ENCODE peak calls at places on chromosomes 7 and 10, in ten cellular contexts. Y is upper lobe of right lung, M is H9, F is WTC11, D is foreskin fibroblast, B is GM12865, Q is A549, A is brain microvascular endothelial cell, K is OCI-LY7, Z is PC-9. H is an unnamed sample.

GRCh38 chr10:78950656-78951587 is 117.8 kb upstream of the ZMIZ1 start:
- DNase-seq in Q (no peak), Y (no peak), K (no peak), B (no peak), M (no peak), A (no peak), F (no peak), D (no peak), Z (no peak), H (no peak)

GRCh38 chr10:119668461-119668860 is 17.3 kb downstream of the BAG3 start:
- DNase-seq in K (no peak), Q (no peak), D (no peak), Z (no peak), M (no peak), Y (no peak), A (no peak), F (no peak), B (no peak), H (no peak)

GRCh38 chr10:97498076-97498840 is at the start of gene MMS19:
- DNase-seq in K (peak; percentile 97), D (peak; percentile 98), Z (peak; percentile 88), Q (peak; percentile 97), F (peak; percentile 100), A (peak; percentile 98), B (peak; percentile 97), Y (peak; percentile 100), M (peak; percentile 98), H (peak; percentile 100)

GRCh38 chr7:116574025-116574822 is 49.4 kb downstream of the CAV1 start:
- DNase-seq in A (no peak), K (peak; percentile 8), F (no peak), D (no peak), M (no peak), Z (no peak), B (peak; percentile 51), Q (no peak), Y (no peak), H (no peak)

GRCh38 chr10:80509108-80509402 is 28.6 kb upstream of the SH2D4B start:
- DNase-seq in B (no peak), Y (no peak), K (no peak), D (no peak), F (no peak), Q (no peak), A (no peak), Z (no peak), M (no peak), H (no peak)

GRCh38 chr7:111954474-111955311 is 251.5 kb downstream of the DOCK4 start:
- DNase-seq in Y (no peak), Z (no peak), F (no peak), D (no peak), Q (no peak), B (no peak), A (no peak), M (no peak), K (no peak), H (no peak)

GRCh38 chr7:148912758-148913541 is 28.9 kb upstream of the EZH2 start:
- DNase-seq in M (no peak), Y (no peak), F (no peak), Q (no peak), D (no peak), A (no peak), K (peak; percentile 19), B (peak; percentile 75), Z (peak; percentile 65), H (no peak)

GRCh38 chr7:149772821-149773425 is 465 bp downstream of the ZNF467 start:
- DNase-seq in Q (no peak), Z (no peak), M (no peak), F (peak; percentile 48), Y (peak; percentile 79), A (no peak), K (peak; percentile 22), B (no peak), D (no peak), H (peak; percentile 65)

GRCh38 chr7:155058861-155059355 is 11.2 kb upstream of the HTR5A start:
- DNase-seq in K (no peak), D (no peak), M (no peak), A (no peak), Z (no peak), B (no peak), Q (no peak), Y (no peak), F (no peak), H (no peak)

GRCh38 chr7:155051355-155051754 is 18.8 kb upstream of the HTR5A start:
- DNase-seq in K (no peak), Z (no peak), B (no peak), F (no peak), A (no peak), M (no peak), Q (no peak), Y (no peak), D (no peak), H (no peak)

DNA sequence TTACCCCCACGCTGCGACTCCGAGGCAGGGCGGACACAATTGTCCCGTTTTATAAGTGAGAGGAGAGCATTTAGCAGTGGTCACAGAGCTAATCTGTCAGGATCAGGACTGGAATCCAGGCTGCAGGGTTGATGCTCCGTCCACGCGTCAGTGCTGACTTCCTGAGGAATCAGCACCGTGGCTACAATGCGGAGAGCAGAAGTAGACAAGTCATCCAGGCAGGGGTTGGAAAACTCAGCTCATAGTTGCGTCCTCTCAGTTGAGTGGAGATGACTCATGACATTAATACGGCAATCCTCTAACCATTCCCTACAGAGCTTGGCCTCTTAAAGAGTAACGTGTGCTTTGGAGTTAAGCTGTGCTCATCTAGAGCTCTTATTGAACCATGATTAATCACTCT is 17.1 kb upstream of the HTR5A start:
- DNase-seq in F (no peak), Q (no peak), Y (no peak), K (no peak), B (no peak), A (no peak), M (no peak), Z (no peak), D (no peak), H (no peak)
- TF ChIP-seq CTCF in F (no peak), Q (no peak), Y (no peak), K (no peak), B (no peak), A (no peak), M (no peak), Z (no peak), D (no peak), H (no peak)

GRCh38 chr10:48505394-48506112 is 99.3 kb downstream of the ARHGAP22 start:
- DNase-seq in M (peak; percentile 73), B (no peak), Q (no peak), K (no peak), F (peak; percentile 77), Y (no peak), D (no peak), A (no peak), Z (no peak), H (no peak)

GRCh38 chr10:48507933-48508830 is 96.7 kb downstream of the ARHGAP22 start:
- DNase-seq in Z (no peak), D (no peak), Y (no peak), F (no peak), B (no peak), Q (no peak), K (no peak), A (no peak), M (peak; percentile 22), H (no peak)

GRCh38 chr10:48504141-48504885 is 100.6 kb downstream of the ARHGAP22 start:
- DNase-seq in Y (no peak), F (no peak), B (no peak), D (no peak), Z (no peak), M (no peak), K (no peak), A (no peak), Q (no peak), H (no peak)

GRCh38 chr10:48507494-48507893 is 97.4 kb downstream of the ARHGAP22 start:
- DNase-seq in M (peak; percentile 19), Z (no peak), D (no peak), Y (no peak), K (no peak), Q (no peak), F (no peak), B (no peak), A (no peak), H (no peak)

DNA sequence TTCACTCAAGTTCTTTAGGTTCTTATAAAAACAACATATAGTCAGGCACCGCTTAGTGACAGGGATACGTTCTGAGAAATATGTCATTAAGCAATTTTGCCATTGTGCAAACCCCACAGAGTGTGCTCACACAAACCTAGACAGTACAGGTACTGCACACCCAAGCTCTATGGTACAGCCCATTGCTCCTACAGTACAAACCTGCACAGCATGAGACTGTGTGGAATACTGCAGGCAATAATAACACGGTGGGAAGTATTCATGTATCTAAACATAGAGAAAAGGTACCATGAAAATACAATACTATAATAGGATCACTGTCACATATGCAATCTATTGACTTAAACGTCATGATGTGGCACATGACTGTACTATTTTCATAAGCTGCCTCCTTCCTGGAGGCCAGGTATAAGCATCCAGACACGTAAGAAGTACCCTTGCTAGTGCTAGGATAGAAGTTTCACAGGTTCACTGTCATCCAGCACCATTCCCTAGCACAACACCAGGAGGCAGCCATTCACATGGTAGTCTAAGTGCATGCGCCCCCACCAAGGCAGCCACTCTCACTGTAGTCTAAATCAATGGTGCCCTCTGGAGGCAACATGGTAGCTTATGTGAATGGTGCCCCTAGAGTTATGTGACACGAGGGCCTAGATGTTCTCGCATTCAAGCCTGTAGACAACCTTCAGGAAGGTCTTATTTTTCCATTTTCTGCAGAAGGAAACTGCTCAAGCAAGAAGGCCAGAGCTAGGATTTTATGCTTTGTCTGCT is 98.5 kb downstream of the ARHGAP22 start:
- DNase-seq in D (no peak), Y (no peak), Z (no peak), B (peak; percentile 66), F (no peak), M (peak; percentile 31), Q (peak; percentile 66), K (peak; percentile 34), A (peak; percentile 31), H (no peak)
- TF ChIP-seq CTCF in D (peak; percentile 38), Y (peak; percentile 38), Z (peak; percentile 56), B (peak; percentile 40), F (no peak), M (peak; percentile 37), Q (peak; percentile 44), K (peak; percentile 63), A (peak; percentile 51), H (no peak)

GRCh38 chr10:116740971-116741370 is 1.4 kb downstream of the HSPA12A start:
- DNase-seq in K (no peak), Y (no peak), M (no peak), Q (no peak), D (no peak), Z (no peak), F (no peak), B (no peak), A (no peak), H (no peak)

GRCh38 chr10:116741391-116742351 is 695 bp downstream of the HSPA12A start:
- DNase-seq in M (no peak), K (no peak), Z (no peak), B (no peak), A (no peak), Y (no peak), D (no peak), F (peak; percentile 23), Q (no peak), H (peak; percentile 49)

GRCh38 chr10:116744163-116744788 is 1.9 kb upstream of the HSPA12A start:
- DNase-seq in M (no peak), F (no peak), B (no peak), A (no peak), K (no peak), Z (no peak), D (no peak), Q (no peak), Y (no peak), H (no peak)

GRCh38 chr10:116743266-116744064 is 1.1 kb upstream of the HSPA12A start:
- DNase-seq in F (no peak), M (no peak), Y (no peak), K (no peak), A (no peak), D (no peak), B (no peak), Q (no peak), Z (no peak), H (no peak)

DNA sequence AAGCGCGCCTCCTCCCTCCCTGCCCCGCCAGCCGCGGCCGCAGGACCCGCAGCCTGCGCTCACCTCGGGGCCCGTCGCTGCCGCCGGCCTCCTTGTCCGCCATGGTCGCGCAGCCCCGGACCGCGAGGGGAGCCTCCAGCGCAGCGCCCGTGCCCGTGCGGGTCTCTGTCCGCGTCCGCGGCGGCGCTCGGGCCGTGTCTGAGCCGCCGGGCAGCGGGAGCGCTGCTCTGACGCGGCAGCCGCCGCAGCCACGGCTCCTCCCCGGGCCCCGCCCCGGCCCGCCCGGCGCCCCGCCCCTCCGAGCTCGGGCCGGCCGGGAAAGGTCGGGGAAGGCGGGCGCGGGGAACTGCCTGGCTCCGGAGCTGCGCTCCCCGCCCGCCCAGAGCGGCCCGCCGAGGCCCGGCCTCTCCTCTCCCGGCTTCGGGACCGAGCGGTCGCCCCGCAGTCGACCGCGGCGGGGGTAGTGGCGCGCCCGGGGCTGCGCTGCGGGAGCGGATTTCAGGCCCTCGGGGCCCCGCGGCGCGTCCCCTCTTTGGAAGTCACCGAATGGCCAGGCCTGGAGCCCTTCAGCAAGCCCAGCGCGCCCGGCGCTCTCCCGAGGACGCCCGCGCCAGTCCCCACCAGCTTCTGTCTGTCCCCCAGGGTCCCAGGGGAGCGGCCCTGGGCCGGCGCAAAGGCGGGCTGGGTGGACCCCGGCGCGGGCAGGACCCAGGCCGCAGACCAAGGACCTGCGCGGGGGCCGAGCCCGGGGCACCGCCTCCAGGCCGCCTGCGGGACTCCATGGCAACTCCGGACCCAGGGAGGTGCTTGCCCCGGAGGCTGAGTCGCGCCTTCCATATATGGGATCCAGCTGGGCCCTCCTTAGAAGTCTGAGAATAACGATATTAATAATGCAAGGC is at the start of gene HSPA12A:
- DNase-seq in Z (peak; percentile 85), F (peak; percentile 76), D (peak; percentile 85), B (peak; percentile 48), K (no peak), Y (peak; percentile 89), M (peak; percentile 74), A (peak; percentile 90), Q (peak; percentile 76), H (peak; percentile 87)
- TF ChIP-seq CTCF in Z (no peak), F (no peak), D (no peak), B (no peak), K (no peak), Y (no peak), M (no peak), A (no peak), Q (no peak), H (no peak)

GRCh38 chr7:131234719-131235488 is 92.8 kb upstream of the MKLN1 start:
- DNase-seq in D (no peak), F (no peak), B (no peak), M (no peak), Y (no peak), Z (no peak), K (no peak), A (peak; percentile 34), Q (no peak), H (no peak)
- TF ChIP-seq CTCF in D (no peak), F (no peak), B (no peak), M (no peak), Y (no peak), Z (no peak), K (no peak), A (no peak), Q (no peak), H (no peak)